ENCODE peak calls at places on chromosomes 2 and 18, in nine cellular contexts. U is OCI-LY7, E is GM23248, F is hepatocyte, C is HCT116, B is MM.1S, P is GM23338, N is PC-3, X is SK-N-SH. O is an unnamed sample.

GRCh38 chr2:71551631-71551915 is 98.2 kb downstream of the DYSF start:
- DNase-seq in U (no peak), E (no peak), F (no peak), C (no peak), B (no peak), P (no peak), N (no peak), X (no peak), O (no peak)

GRCh38 chr18:36828630-36829361 is at the start of the genes KIAA1328 and TPGS2:
- DNase-seq in U (peak; percentile 77), E (peak; percentile 95), F (peak; percentile 95), C (peak; percentile 61), B (peak; percentile 90), P (peak; percentile 88), N (peak; percentile 65), X (peak; percentile 96), O (peak; percentile 91)

GRCh38 chr2:225512469-225512868 is 113.0 kb downstream of the NYAP2 start:
- DNase-seq in U (no peak), E (no peak), F (no peak), C (no peak), B (no peak), P (no peak), N (no peak), X (no peak), O (no peak)

GRCh38 chr2:230990131-230990898 is 5.6 kb upstream of the SPATA3 start:
- DNase-seq in U (no peak), E (no peak), F (no peak), C (no peak), B (no peak), P (no peak), N (no peak), X (no peak), O (no peak)

GRCh38 chr18:78228974-78229373 is 750.6 kb upstream of the SALL3 start:
- DNase-seq in U (no peak), E (no peak), F (no peak), C (no peak), B (no peak), P (peak; percentile 1), N (no peak), X (no peak), O (peak; percentile 47)

GRCh38 chr2:237291138-237291792 is 122.7 kb downstream of the COL6A3 start:
- DNase-seq in U (no peak), E (peak; percentile 97), F (peak; percentile 96), C (peak; percentile 89), B (no peak), P (peak; percentile 42), N (peak; percentile 98), X (peak; percentile 87), O (no peak)

GRCh38 chr2:144015655-144016245 is 504.2 kb downstream of the ZEB2 start:
- DNase-seq in U (no peak), E (peak; percentile 96), F (no peak), C (no peak), B (no peak), P (no peak), N (peak; percentile 93), X (no peak), O (no peak)

GRCh38 chr2:110674620-110675555 is 3.0 kb downstream of the BUB1 start:
- DNase-seq in U (peak; percentile 91), E (peak; percentile 54), F (peak; percentile 60), C (no peak), B (peak; percentile 95), P (peak; percentile 40), N (peak; percentile 83), X (no peak), O (no peak)

GRCh38 chr2:11850082-11850481 is 103.7 kb downstream of the LPIN1 start:
- DNase-seq in U (no peak), E (no peak), F (no peak), C (no peak), B (no peak), P (no peak), N (no peak), X (no peak), O (peak; percentile 36)

GRCh38 chr2:44237221-44237620 is 38.1 kb upstream of the SLC3A1 start:
- DNase-seq in U (peak; percentile 48), E (no peak), F (no peak), C (no peak), B (peak; percentile 79), P (no peak), N (no peak), X (no peak), O (no peak)

GRCh38 chr2:8661736-8662135 is 20.1 kb upstream of the ID2 start:
- DNase-seq in U (no peak), E (peak; percentile 84), F (no peak), C (no peak), B (no peak), P (no peak), N (no peak), X (no peak), O (no peak)

GRCh38 chr2:215283221-215283620 is 28.6 kb upstream of the ATIC start:
- DNase-seq in U (no peak), E (no peak), F (no peak), C (no peak), B (no peak), P (no peak), N (no peak), X (no peak), O (no peak)

GRCh38 chr2:140643761-140644187 is 1487.0 kb downstream of the LRP1B start:
- DNase-seq in U (no peak), E (peak; percentile 51), F (peak; percentile 24), C (no peak), B (no peak), P (no peak), N (peak; percentile 71), X (no peak), O (no peak)

GRCh38 chr2:233482616-233483015 is 84.0 kb downstream of the USP40 start:
- DNase-seq in U (no peak), E (no peak), F (no peak), C (no peak), B (no peak), P (no peak), N (no peak), X (no peak), O (no peak)

GRCh38 chr2:233477548-233478433 is 88.8 kb downstream of the USP40 start:
- DNase-seq in U (no peak), E (no peak), F (no peak), C (no peak), B (no peak), P (no peak), N (no peak), X (no peak), O (no peak)

GRCh38 chr2:233481368-233482142 is 85.0 kb downstream of the USP40 start:
- DNase-seq in U (no peak), E (no peak), F (no peak), C (no peak), B (no peak), P (no peak), N (peak; percentile 30), X (no peak), O (no peak)

GRCh38 chr2:233479616-233480489 is 86.7 kb downstream of the USP40 start:
- DNase-seq in U (peak; percentile 10), E (no peak), F (no peak), C (no peak), B (no peak), P (no peak), N (no peak), X (no peak), O (no peak)

GRCh38 chr2:233480490-233481202 is 85.9 kb downstream of the USP40 start:
- DNase-seq in U (peak; percentile 71), E (no peak), F (no peak), C (no peak), B (no peak), P (no peak), N (peak; percentile 76), X (no peak), O (peak; percentile 27)
- H3K27ac ChIP-seq in U (no peak overlapping the region), E (no peak overlapping the region), F (no peak overlapping the region), C (no peak overlapping the region), B (no peak overlapping the region), P (no peak overlapping the region), N (peak overlapping the region; percentile 77), X (no peak overlapping the region), O (no peak overlapping the region)

GRCh38 chr2:180394305-180394704 is 387.2 kb upstream of the CWC22 start:
- DNase-seq in U (no peak), E (peak; percentile 19), F (no peak), C (no peak), B (no peak), P (no peak), N (no peak), X (no peak), O (no peak)
- H3K4me3 ChIP-seq in U (no peak overlapping the region), E (no peak overlapping the region), F (no peak overlapping the region), C (no peak overlapping the region), B (no peak overlapping the region), P (no peak overlapping the region), N (no peak overlapping the region), X (no peak overlapping the region), O (no peak overlapping the region)

GRCh38 chr18:24022141-24022540 is 7.6 kb downstream of the TTC39C start:
- DNase-seq in U (no peak), E (peak; percentile 35), F (no peak), C (no peak), B (no peak), P (no peak), N (no peak), X (no peak), O (no peak)
- TF ChIP-seq EZH2phosphoT487 in U (no peak), E (no peak), F (no peak), C (no peak), B (no peak), P (no peak), N (no peak), X (no peak), O (no peak)

DNA sequence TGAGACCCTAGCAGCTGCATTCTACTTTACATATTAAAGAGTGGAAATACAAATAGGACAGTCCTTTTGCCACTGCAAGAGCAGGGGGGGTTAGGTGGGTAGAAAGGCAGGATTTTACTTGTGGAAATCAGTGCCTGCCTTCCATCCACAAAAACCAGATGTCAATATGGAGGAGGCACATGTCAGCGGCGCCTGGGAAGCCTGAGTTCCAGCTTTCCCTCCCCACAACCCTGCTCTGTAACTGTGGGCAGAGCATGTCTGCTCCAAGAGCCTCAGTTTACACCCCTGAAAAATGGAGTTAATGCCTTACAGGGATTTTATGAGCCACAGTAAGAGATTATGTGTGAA is 32.9 kb downstream of the STEAP3 start:
- DNase-seq in U (no peak), E (no peak), F (no peak), C (no peak), B (no peak), P (no peak), N (no peak), X (peak; percentile 56), O (no peak)
- H3K27ac ChIP-seq in U (no peak overlapping the region), E (peak overlapping the region; percentile 67), F (peak overlapping the region; percentile 9), C (peak overlapping the region; percentile 25), B (no peak overlapping the region), P (peak overlapping the region; percentile 67), N (peak overlapping the region; percentile 66), X (peak overlapping the region; percentile 62), O (no peak overlapping the region)

DNA sequence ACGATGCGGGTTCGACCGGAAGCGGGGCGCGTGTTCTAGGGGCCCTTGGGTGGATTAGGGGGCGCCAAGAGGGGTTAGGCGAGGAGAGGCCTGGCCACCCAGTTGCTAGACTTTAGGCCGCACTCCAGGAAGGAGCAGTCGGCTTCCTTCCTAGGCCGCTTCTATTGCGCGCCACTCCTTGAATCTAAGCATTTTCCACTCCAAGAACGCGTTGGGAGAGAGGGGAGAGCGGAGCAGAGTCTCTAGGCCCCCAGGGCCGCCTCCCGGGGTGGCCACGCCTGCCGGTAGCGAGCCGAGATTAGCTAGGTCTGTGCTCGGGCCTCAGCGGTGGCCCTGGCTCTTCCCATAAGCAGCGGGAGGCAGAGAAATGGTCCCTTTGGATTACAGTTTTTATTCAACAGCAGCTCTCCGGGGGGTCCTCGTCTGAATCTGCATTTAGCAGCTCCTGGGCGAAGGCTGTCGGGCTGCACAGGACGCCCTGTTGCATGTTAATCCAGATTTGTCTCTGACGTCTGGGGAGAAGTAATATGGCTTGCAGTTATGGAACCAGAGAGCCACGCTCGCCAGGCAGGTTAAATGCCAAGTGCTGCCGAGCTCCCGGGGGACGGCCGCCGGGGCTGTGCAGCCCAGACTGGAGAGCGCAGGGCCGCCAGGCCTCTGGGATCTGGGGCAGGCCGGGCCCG is 11.4 kb downstream of the MEIS1 start:
- DNase-seq in U (no peak), E (peak; percentile 72), F (peak; percentile 28), C (no peak), B (no peak), P (peak; percentile 74), N (no peak), X (no peak), O (peak; percentile 76)
- H3K4me3 ChIP-seq in U (no peak overlapping the region), E (peak overlapping the region; percentile 71), F (peak overlapping the region; percentile 21), C (no peak overlapping the region), B (no peak overlapping the region), P (peak overlapping the region; percentile 59), N (no peak overlapping the region), X (no peak overlapping the region), O (peak overlapping the region; percentile 39)

O was measured in neural progenitor cell.